ENCODE peak calls at places on chromosome 19, in ten cellular contexts. N, A, L, F, Y, P, Q, G, M and B are unnamed samples.
A peak's percentile ranks its signal among the peaks of the same experiment; 100 is the strongest.

GRCh38 chr19:5832049-5832448 is 7.5 kb downstream of the FUT6 start:
- DNase-seq in N (no peak), A (no peak), L (no peak), F (no peak), Y (no peak), P (no peak), Q (no peak), G (no peak), M (no peak), B (no peak)

GRCh38 chr19:2059422-2060201 is 8.6 kb upstream of the MKNK2 start:
- DNase-seq in N (peak; percentile 90), A (no peak), L (no peak), F (peak; percentile 80), Y (peak; percentile 74), P (peak; percentile 72), Q (peak; percentile 78), G (peak; percentile 22), M (peak; percentile 45), B (no peak)

GRCh38 chr19:6088677-6089063 is 21.6 kb downstream of the RFX2 start:
- DNase-seq in N (no peak), A (no peak), L (no peak), F (no peak), Y (no peak), P (peak; percentile 59), Q (peak; percentile 57), G (no peak), M (peak; percentile 56), B (no peak)

GRCh38 chr19:14147797-14148605 is 11.6 kb upstream of the ASF1B start:
- DNase-seq in N (peak; percentile 56), A (peak; percentile 74), L (no peak), F (peak; percentile 65), Y (peak; percentile 84), P (peak; percentile 63), Q (peak; percentile 64), G (peak; percentile 67), M (peak; percentile 58), B (peak; percentile 55)

GRCh38 chr19:15248648-15249559 is 16.7 kb upstream of the EPHX3 start:
- DNase-seq in N (peak; percentile 21), A (no peak), L (no peak), F (peak; percentile 52), Y (peak; percentile 93), P (peak; percentile 93), Q (peak; percentile 94), G (peak; percentile 72), M (peak; percentile 90), B (no peak)

GRCh38 chr19:17184381-17184841 is 30.7 kb upstream of the USE1 start:
- DNase-seq in N (no peak), A (no peak), L (no peak), F (no peak), Y (no peak), P (no peak), Q (no peak), G (no peak), M (no peak), B (no peak)

GRCh38 chr19:45069056-45069455 is 7.2 kb downstream of the ZNF296 start:
- DNase-seq in N (peak; percentile 70), A (no peak), L (no peak), F (no peak), Y (no peak), P (peak; percentile 49), Q (peak; percentile 22), G (no peak), M (peak; percentile 73), B (no peak)

GRCh38 chr19:2451138-2451537 is 5.6 kb downstream of the LMNB2 start:
- DNase-seq in N (no peak), A (no peak), L (no peak), F (no peak), Y (no peak), P (no peak), Q (no peak), G (no peak), M (no peak), B (no peak)

GRCh38 chr19:47633516-47633915 is 24.6 kb downstream of the BICRA start:
- DNase-seq in N (peak; percentile 94), A (no peak), L (no peak), F (no peak), Y (no peak), P (no peak), Q (no peak), G (no peak), M (peak; percentile 86), B (no peak)